ENCODE peak calls at places on chromosomes 11 and 22, in seven cellular contexts. S is LNCaP clone FGC, L is GM23248, Y is Panc1, D is kidney glomerular epithelial cell, T is kidney epithelial cell, K is left ventricle myocardium inferior. I is an unnamed sample.

GRCh38 chr11:70073881-70074371 is 4.2 kb upstream of the ANO1 start:
- DNase-seq in Y (no peak), K (no peak), L (peak), S (no peak), T (no peak), D (no peak), I (peak)

GRCh38 chr22:32473388-32473952 is 1.1 kb upstream of the FBXO7 start:
- DNase-seq in Y (no peak), T (no peak), K (no peak), L (peak), D (peak), S (no peak), I (peak)

GRCh38 chr11:74185695-74186094 is 14.6 kb downstream of the PPME1 start:
- DNase-seq in Y (no peak), K (no peak), L (peak), S (no peak), D (no peak), T (no peak), I (peak)

GRCh38 chr22:23756891-23757290 is 2.7 kb upstream of the VPREB3 start:
- DNase-seq in Y (no peak), K (no peak), D (no peak), L (no peak), S (no peak), T (no peak), I (no peak)

GRCh38 chr11:100925935-100926334 is 203.7 kb downstream of the PGR start:
- DNase-seq in K (no peak), L (peak), Y (no peak), D (peak), T (peak), S (no peak), I (peak)

GRCh38 chr11:27735281-27735680 is 35.0 kb upstream of the BDNF start:
- DNase-seq in T (no peak), D (no peak), S (no peak), L (no peak), K (no peak), Y (no peak), I (no peak)

GRCh38 chr11:39149214-39149613 is 2310.2 kb downstream of the LRRC4C start:
- DNase-seq in D (no peak), T (no peak), K (no peak), S (no peak), Y (no peak), L (no peak), I (peak)

GRCh38 chr11:122248939-122249338 is 132.9 kb upstream of the BLID start:
- DNase-seq in Y (no peak), K (no peak), T (no peak), S (no peak), D (no peak), L (no peak), I (peak)

GRCh38 chr11:102318469-102318868 is 1.2 kb downstream of the BIRC3 start:
- DNase-seq in K (no peak), L (peak), D (peak), S (no peak), Y (no peak), T (no peak), I (peak)

GRCh38 chr11:60705895-60706294 is 6.5 kb downstream of the MS4A8 start:
- DNase-seq in L (no peak), Y (no peak), S (no peak), D (no peak), T (no peak), K (no peak), I (no peak)